ENCODE peak calls at places on chromosomes 7 and 10, in seven cellular contexts. One of them, this sample, is unnamed.

GRCh38 chr7:128937647-128938523 is at the start of gene IRF5:
- DNase-seq in CD4-positive, alpha-beta memory T cell: no peak
- DNase-seq in psoas muscle: peak; percentile 50
- DNase-seq in effector memory CD4-positive, alpha-beta T cell: no peak
- DNase-seq in neural progenitor cell: peak; percentile 64
- DNase-seq in lower lobe of right lung: peak; percentile 88
- DNase-seq in SK-N-SH: peak; percentile 85
- DNase-seq in this sample: no peak

GRCh38 chr10:71212249-71213126 is at the start of gene UNC5B:
- DNase-seq in CD4-positive, alpha-beta memory T cell: no peak
- DNase-seq in psoas muscle: peak; percentile 90
- DNase-seq in effector memory CD4-positive, alpha-beta T cell: no peak
- DNase-seq in neural progenitor cell: peak; percentile 98
- DNase-seq in lower lobe of right lung: peak; percentile 92
- DNase-seq in SK-N-SH: peak; percentile 97
- DNase-seq in this sample: peak; percentile 92

GRCh38 chr10:32139223-32140073 is 83.2 kb upstream of the KIF5B start:
- DNase-seq in CD4-positive, alpha-beta memory T cell: no peak
- DNase-seq in psoas muscle: peak; percentile 85
- DNase-seq in effector memory CD4-positive, alpha-beta T cell: no peak
- DNase-seq in neural progenitor cell: peak; percentile 57
- DNase-seq in lower lobe of right lung: peak; percentile 82
- DNase-seq in SK-N-SH: peak; percentile 20
- DNase-seq in this sample: peak; percentile 86

GRCh38 chr7:138603549-138604324 is 97.4 kb downstream of the SVOPL start:
- DNase-seq in CD4-positive, alpha-beta memory T cell: no peak
- DNase-seq in psoas muscle: no peak
- DNase-seq in effector memory CD4-positive, alpha-beta T cell: no peak
- DNase-seq in neural progenitor cell: no peak
- DNase-seq in lower lobe of right lung: no peak
- DNase-seq in SK-N-SH: no peak
- DNase-seq in this sample: no peak

GRCh38 chr10:3764626-3765375 is 20.2 kb downstream of the KLF6 start:
- DNase-seq in CD4-positive, alpha-beta memory T cell: peak; percentile 52
- DNase-seq in psoas muscle: no peak
- DNase-seq in effector memory CD4-positive, alpha-beta T cell: no peak
- DNase-seq in neural progenitor cell: no peak
- DNase-seq in lower lobe of right lung: no peak
- DNase-seq in SK-N-SH: no peak
- DNase-seq in this sample: no peak

GRCh38 chr10:119778776-119779445 is 53.1 kb downstream of the INPP5F start:
- DNase-seq in CD4-positive, alpha-beta memory T cell: no peak
- DNase-seq in psoas muscle: no peak
- DNase-seq in effector memory CD4-positive, alpha-beta T cell: no peak
- DNase-seq in neural progenitor cell: no peak
- DNase-seq in lower lobe of right lung: no peak
- DNase-seq in SK-N-SH: no peak
- DNase-seq in this sample: no peak

GRCh38 chr10:52621635-52622079 is 150.9 kb downstream of the MBL2 start:
- DNase-seq in CD4-positive, alpha-beta memory T cell: no peak
- DNase-seq in psoas muscle: no peak
- DNase-seq in effector memory CD4-positive, alpha-beta T cell: no peak
- DNase-seq in neural progenitor cell: no peak
- DNase-seq in lower lobe of right lung: no peak
- DNase-seq in SK-N-SH: peak; percentile 42
- DNase-seq in this sample: no peak

GRCh38 chr10:127968659-127969058 is 61.8 kb downstream of the PTPRE start:
- DNase-seq in CD4-positive, alpha-beta memory T cell: no peak
- DNase-seq in psoas muscle: no peak
- DNase-seq in effector memory CD4-positive, alpha-beta T cell: no peak
- DNase-seq in neural progenitor cell: no peak
- DNase-seq in lower lobe of right lung: no peak
- DNase-seq in SK-N-SH: no peak
- DNase-seq in this sample: no peak

GRCh38 chr7:17745588-17745987 is 194.7 kb downstream of the SNX13 start:
- DNase-seq in CD4-positive, alpha-beta memory T cell: no peak
- DNase-seq in psoas muscle: no peak
- DNase-seq in effector memory CD4-positive, alpha-beta T cell: no peak
- DNase-seq in neural progenitor cell: no peak
- DNase-seq in lower lobe of right lung: no peak
- DNase-seq in SK-N-SH: no peak
- DNase-seq in this sample: no peak

GRCh38 chr10:10993785-10994184 is 23.9 kb upstream of the CELF2 start:
- DNase-seq in CD4-positive, alpha-beta memory T cell: no peak
- DNase-seq in psoas muscle: no peak
- DNase-seq in effector memory CD4-positive, alpha-beta T cell: no peak
- DNase-seq in neural progenitor cell: no peak
- DNase-seq in lower lobe of right lung: no peak
- DNase-seq in SK-N-SH: no peak
- DNase-seq in this sample: no peak

GRCh38 chr7:157832866-157833607 is 496.2 kb downstream of the DNAJB6 start:
- DNase-seq in CD4-positive, alpha-beta memory T cell: no peak
- DNase-seq in psoas muscle: no peak
- DNase-seq in effector memory CD4-positive, alpha-beta T cell: no peak
- DNase-seq in neural progenitor cell: no peak
- DNase-seq in lower lobe of right lung: peak; percentile 34
- DNase-seq in SK-N-SH: no peak
- DNase-seq in this sample: no peak

GRCh38 chr10:87064651-87065050 is 30.0 kb downstream of the GLUD1 start:
- DNase-seq in CD4-positive, alpha-beta memory T cell: no peak
- DNase-seq in psoas muscle: no peak
- DNase-seq in effector memory CD4-positive, alpha-beta T cell: no peak
- DNase-seq in neural progenitor cell: no peak
- DNase-seq in lower lobe of right lung: no peak
- DNase-seq in SK-N-SH: no peak
- DNase-seq in this sample: no peak

GRCh38 chr7:379456-380225 is 89.7 kb downstream of the FOXL3 start:
- DNase-seq in CD4-positive, alpha-beta memory T cell: peak; percentile 45
- DNase-seq in psoas muscle: no peak
- DNase-seq in effector memory CD4-positive, alpha-beta T cell: no peak
- DNase-seq in neural progenitor cell: peak; percentile 64
- DNase-seq in lower lobe of right lung: peak; percentile 66
- DNase-seq in SK-N-SH: peak; percentile 42
- DNase-seq in this sample: no peak

GRCh38 chr10:83225781-83226180 is 913.5 kb upstream of the GHITM start:
- DNase-seq in CD4-positive, alpha-beta memory T cell: no peak
- DNase-seq in psoas muscle: no peak
- DNase-seq in effector memory CD4-positive, alpha-beta T cell: no peak
- DNase-seq in neural progenitor cell: no peak
- DNase-seq in lower lobe of right lung: no peak
- DNase-seq in SK-N-SH: no peak
- DNase-seq in this sample: no peak

GRCh38 chr10:102918817-102919236 is 733 bp downstream of the CNNM2 start:
- DNase-seq in CD4-positive, alpha-beta memory T cell: peak; percentile 62
- DNase-seq in psoas muscle: no peak
- DNase-seq in effector memory CD4-positive, alpha-beta T cell: no peak
- DNase-seq in neural progenitor cell: peak; percentile 48
- DNase-seq in lower lobe of right lung: no peak
- DNase-seq in SK-N-SH: no peak
- DNase-seq in this sample: peak; percentile 25

GRCh38 chr7:82530361-82530760 is 86.8 kb upstream of the CACNA2D1 start:
- DNase-seq in CD4-positive, alpha-beta memory T cell: no peak
- DNase-seq in psoas muscle: no peak
- DNase-seq in effector memory CD4-positive, alpha-beta T cell: no peak
- DNase-seq in neural progenitor cell: peak; percentile 70
- DNase-seq in lower lobe of right lung: no peak
- DNase-seq in SK-N-SH: no peak
- DNase-seq in this sample: no peak

GRCh38 chr7:106017657-106018056 is 54.6 kb downstream of the CDHR3 start:
- DNase-seq in CD4-positive, alpha-beta memory T cell: no peak
- DNase-seq in psoas muscle: no peak
- DNase-seq in effector memory CD4-positive, alpha-beta T cell: no peak
- DNase-seq in neural progenitor cell: no peak
- DNase-seq in lower lobe of right lung: no peak
- DNase-seq in SK-N-SH: no peak
- DNase-seq in this sample: no peak

GRCh38 chr7:54988516-54988915 is 30.3 kb upstream of the EGFR start:
- DNase-seq in CD4-positive, alpha-beta memory T cell: no peak
- DNase-seq in psoas muscle: no peak
- DNase-seq in effector memory CD4-positive, alpha-beta T cell: no peak
- DNase-seq in neural progenitor cell: no peak
- DNase-seq in lower lobe of right lung: no peak
- DNase-seq in SK-N-SH: no peak
- DNase-seq in this sample: no peak

GRCh38 chr7:66138994-66139752 is 24.5 kb downstream of the CRCP start:
- DNase-seq in CD4-positive, alpha-beta memory T cell: no peak
- DNase-seq in psoas muscle: no peak
- DNase-seq in effector memory CD4-positive, alpha-beta T cell: no peak
- DNase-seq in neural progenitor cell: no peak
- DNase-seq in lower lobe of right lung: no peak
- DNase-seq in SK-N-SH: peak; percentile 61
- DNase-seq in this sample: no peak

GRCh38 chr10:119139464-119140067 is 25.9 kb downstream of the SFXN4 start:
- DNase-seq in CD4-positive, alpha-beta memory T cell: no peak
- DNase-seq in psoas muscle: no peak
- DNase-seq in effector memory CD4-positive, alpha-beta T cell: peak; percentile 8
- DNase-seq in neural progenitor cell: peak; percentile 53
- DNase-seq in lower lobe of right lung: peak; percentile 52
- DNase-seq in SK-N-SH: peak; percentile 62
- DNase-seq in this sample: peak; percentile 9

GRCh38 chr7:6012355-6013104 is 3.5 kb downstream of the AIMP2 start:
- DNase-seq in CD4-positive, alpha-beta memory T cell: no peak
- DNase-seq in psoas muscle: no peak
- DNase-seq in effector memory CD4-positive, alpha-beta T cell: no peak
- DNase-seq in neural progenitor cell: no peak
- DNase-seq in lower lobe of right lung: no peak
- DNase-seq in SK-N-SH: no peak
- DNase-seq in this sample: no peak

GRCh38 chr10:98272690-98273453 is 4.9 kb upstream of the LOXL4 start:
- DNase-seq in CD4-positive, alpha-beta memory T cell: no peak
- DNase-seq in psoas muscle: no peak
- DNase-seq in effector memory CD4-positive, alpha-beta T cell: no peak
- DNase-seq in neural progenitor cell: no peak
- DNase-seq in lower lobe of right lung: no peak
- DNase-seq in SK-N-SH: no peak
- DNase-seq in this sample: no peak

GRCh38 chr10:44908071-44908709 is 2.9 kb upstream of the TMEM72 start:
- DNase-seq in CD4-positive, alpha-beta memory T cell: no peak
- DNase-seq in psoas muscle: peak; percentile 41
- DNase-seq in effector memory CD4-positive, alpha-beta T cell: no peak
- DNase-seq in neural progenitor cell: peak; percentile 52
- DNase-seq in lower lobe of right lung: no peak
- DNase-seq in SK-N-SH: no peak
- DNase-seq in this sample: no peak
- H3K27me3 ChIP-seq in CD4-positive, alpha-beta memory T cell: no peaks in the 10 kb centered on the region
- H3K27me3 ChIP-seq in psoas muscle: no peaks in the 10 kb centered on the region
- H3K27me3 ChIP-seq in effector memory CD4-positive, alpha-beta T cell: no peaks in the 10 kb centered on the region
- H3K27me3 ChIP-seq in neural progenitor cell: no peaks in the 10 kb centered on the region
- H3K27me3 ChIP-seq in lower lobe of right lung: no peaks in the 10 kb centered on the region
- H3K27me3 ChIP-seq in SK-N-SH: peaks cover 88% of the 10 kb centered on the region
- H3K27me3 ChIP-seq in this sample: no peaks in the 10 kb centered on the region

GRCh38 chr7:74387606-74388005 is 66.1 kb upstream of the GTF2IRD1 start:
- DNase-seq in CD4-positive, alpha-beta memory T cell: no peak
- DNase-seq in psoas muscle: no peak
- DNase-seq in effector memory CD4-positive, alpha-beta T cell: no peak
- DNase-seq in neural progenitor cell: no peak
- DNase-seq in lower lobe of right lung: no peak
- DNase-seq in SK-N-SH: no peak
- DNase-seq in this sample: no peak
- H3K4me3 ChIP-seq in CD4-positive, alpha-beta memory T cell: no peak overlapping the region
- H3K4me3 ChIP-seq in psoas muscle: no peak overlapping the region
- H3K4me3 ChIP-seq in effector memory CD4-positive, alpha-beta T cell: no peak overlapping the region
- H3K4me3 ChIP-seq in neural progenitor cell: no peak overlapping the region
- H3K4me3 ChIP-seq in lower lobe of right lung: no peak overlapping the region
- H3K4me3 ChIP-seq in SK-N-SH: no peak overlapping the region
- H3K4me3 ChIP-seq in this sample: no peak overlapping the region

GRCh38 chr7:155120460-155120859 is 50.3 kb downstream of the HTR5A start:
- DNase-seq in CD4-positive, alpha-beta memory T cell: no peak
- DNase-seq in psoas muscle: no peak
- DNase-seq in effector memory CD4-positive, alpha-beta T cell: no peak
- DNase-seq in neural progenitor cell: no peak
- DNase-seq in lower lobe of right lung: no peak
- DNase-seq in SK-N-SH: no peak
- DNase-seq in this sample: no peak

GRCh38 chr7:155119801-155120382 is 49.8 kb downstream of the HTR5A start:
- DNase-seq in CD4-positive, alpha-beta memory T cell: no peak
- DNase-seq in psoas muscle: no peak
- DNase-seq in effector memory CD4-positive, alpha-beta T cell: no peak
- DNase-seq in neural progenitor cell: no peak
- DNase-seq in lower lobe of right lung: no peak
- DNase-seq in SK-N-SH: no peak
- DNase-seq in this sample: no peak

DNA sequence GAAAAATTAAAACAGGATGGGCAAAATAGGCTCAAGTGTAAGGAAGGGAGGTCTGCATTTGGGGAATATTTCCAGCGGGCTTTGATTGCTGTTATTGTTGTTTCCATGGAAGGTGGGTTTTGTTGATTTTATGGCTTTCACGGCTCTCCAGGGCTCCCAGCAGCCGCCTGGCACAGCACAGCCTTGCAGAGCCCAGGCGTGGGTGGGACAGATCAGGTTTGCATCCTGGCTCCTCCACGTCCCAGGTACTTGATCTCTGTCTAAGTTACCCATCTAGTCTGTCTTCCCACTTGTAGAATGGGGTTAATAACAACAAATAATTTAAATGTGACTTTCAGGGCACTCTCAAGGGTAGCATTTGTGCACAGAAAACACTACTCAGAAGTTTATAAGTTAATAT is 45.2 kb downstream of the HTR5A start:
- DNase-seq in CD4-positive, alpha-beta memory T cell: no peak
- DNase-seq in psoas muscle: no peak
- DNase-seq in effector memory CD4-positive, alpha-beta T cell: no peak
- DNase-seq in neural progenitor cell: no peak
- DNase-seq in lower lobe of right lung: no peak
- DNase-seq in SK-N-SH: no peak
- DNase-seq in this sample: no peak
- H3K4me1 ChIP-seq in CD4-positive, alpha-beta memory T cell: no peaks in the 10 kb centered on the region
- H3K4me1 ChIP-seq in psoas muscle: no peaks in the 10 kb centered on the region
- H3K4me1 ChIP-seq in effector memory CD4-positive, alpha-beta T cell: no peaks in the 10 kb centered on the region
- H3K4me1 ChIP-seq in neural progenitor cell: no peaks in the 10 kb centered on the region
- H3K4me1 ChIP-seq in lower lobe of right lung: no peaks in the 10 kb centered on the region
- H3K4me1 ChIP-seq in SK-N-SH: no peaks in the 10 kb centered on the region
- H3K4me1 ChIP-seq in this sample: no peaks in the 10 kb centered on the region

GRCh38 chr10:131982796-131983195 is 1.1 kb upstream of the BNIP3 start:
- DNase-seq in CD4-positive, alpha-beta memory T cell: no peak
- DNase-seq in psoas muscle: no peak
- DNase-seq in effector memory CD4-positive, alpha-beta T cell: no peak
- DNase-seq in neural progenitor cell: no peak
- DNase-seq in lower lobe of right lung: no peak
- DNase-seq in SK-N-SH: no peak
- DNase-seq in this sample: no peak
- H3K27me3 ChIP-seq in CD4-positive, alpha-beta memory T cell: no peaks in the 10 kb centered on the region
- H3K27me3 ChIP-seq in psoas muscle: no peaks in the 10 kb centered on the region
- H3K27me3 ChIP-seq in effector memory CD4-positive, alpha-beta T cell: no peaks in the 10 kb centered on the region
- H3K27me3 ChIP-seq in neural progenitor cell: peaks cover 31% of the 10 kb centered on the region
- H3K27me3 ChIP-seq in lower lobe of right lung: no peaks in the 10 kb centered on the region
- H3K27me3 ChIP-seq in SK-N-SH: no peaks in the 10 kb centered on the region
- H3K27me3 ChIP-seq in this sample: no peaks in the 10 kb centered on the region

GRCh38 chr10:118002581-118002980 is 44.2 kb downstream of the RAB11FIP2 start:
- DNase-seq in CD4-positive, alpha-beta memory T cell: no peak
- DNase-seq in psoas muscle: no peak
- DNase-seq in effector memory CD4-positive, alpha-beta T cell: no peak
- DNase-seq in neural progenitor cell: no peak
- DNase-seq in lower lobe of right lung: no peak
- DNase-seq in SK-N-SH: no peak
- DNase-seq in this sample: no peak
- H3K4me3 ChIP-seq in CD4-positive, alpha-beta memory T cell: no peak overlapping the region
- H3K4me3 ChIP-seq in psoas muscle: no peak overlapping the region
- H3K4me3 ChIP-seq in effector memory CD4-positive, alpha-beta T cell: no peak overlapping the region
- H3K4me3 ChIP-seq in neural progenitor cell: no peak overlapping the region
- H3K4me3 ChIP-seq in lower lobe of right lung: no peak overlapping the region
- H3K4me3 ChIP-seq in SK-N-SH: no peak overlapping the region
- H3K4me3 ChIP-seq in this sample: no peak overlapping the region